ENCODE peak calls at places on chromosome X, in six cellular contexts. U, G, L, R, N and A are unnamed samples.

GRCh38 chrX:44784241-44784640 is 59.6 kb upstream of the DUSP21 start:
- DNase-seq in N (peak), L (no peak), U (no peak), R (no peak), G (no peak), A (no peak)

GRCh38 chrX:41960142-41960541 is 36.8 kb upstream of the CASK start:
- DNase-seq in L (peak), U (no peak), R (no peak), G (no peak), N (no peak), A (no peak)

GRCh38 chrX:114584434-114584943 is 603 bp downstream of the HTR2C start:
- DNase-seq in N (no peak), L (no peak), U (no peak), R (no peak), G (no peak), A (no peak)

GRCh38 chrX:104108955-104109354 is 3.4 kb upstream of the ZCCHC18 start:
- DNase-seq in L (no peak), N (no peak), U (no peak), R (no peak), G (no peak), A (no peak)

GRCh38 chrX:124240422-124240821 is 92.0 kb upstream of the TEX13D start:
- DNase-seq in R (no peak), G (no peak), L (no peak), N (peak), U (no peak), A (no peak)

GRCh38 chrX:129930941-129931410 is 25.0 kb downstream of the UTP14A start:
- DNase-seq in N (no peak), R (no peak), L (no peak), U (no peak), G (peak), A (no peak)

GRCh38 chrX:31139966-31140365 is 68.1 kb upstream of the FTHL17 start:
- DNase-seq in L (no peak), N (peak), G (peak), U (no peak), R (no peak), A (no peak)

GRCh38 chrX:132491191-132491590 is 2.4 kb upstream of the MBNL3 start:
- DNase-seq in U (no peak), G (peak), R (no peak), L (peak), N (peak), A (no peak)

GRCh38 chrX:66408507-66408906 is 230.4 kb downstream of the EDA2R start:
- DNase-seq in U (no peak), R (no peak), G (no peak), N (no peak), L (peak), A (no peak)

GRCh38 chrX:131734621-131735020 is 190.7 kb downstream of the OR13H1 start:
- DNase-seq in R (no peak), L (no peak), G (no peak), N (no peak), U (peak), A (peak)

GRCh38 chrX:41732260-41732659 is 8.3 kb downstream of the GPR82 start:
- DNase-seq in U (no peak), L (no peak), R (no peak), N (no peak), G (no peak), A (no peak)